ENCODE peak calls at places on chromosomes 2 and 18, in five cellular contexts. U is K562, Z is H1, M is GM12878, A is HepG2. D is an unnamed sample. For H3K36me3, the result is how much of the 10 kb centered on the place peaks cover.

GRCh38 chr2:70089220-70089945 is 2.1 kb downstream of the PCBP1 start:
- DNase-seq in M (no peak), A (peak), Z (no peak), U (peak), D (peak)

GRCh38 chr2:238493880-238494572 is 67.3 kb downstream of the ASB1 start:
- DNase-seq in M (no peak), U (no peak), A (no peak), Z (no peak), D (no peak)

GRCh38 chr18:79609841-79610281 is 69.7 kb upstream of the CTDP1 start:
- DNase-seq in U (no peak), M (no peak), A (no peak), Z (no peak), D (no peak)

GRCh38 chr2:133812826-133813617 is 244.8 kb upstream of the NCKAP5 start:
- DNase-seq in Z (no peak), U (no peak), M (no peak), A (no peak), D (no peak)

GRCh38 chr2:40034198-40034597 is 255.1 kb upstream of the THUMPD2 start:
- DNase-seq in U (no peak), A (no peak), Z (no peak), M (no peak), D (no peak)

GRCh38 chr2:47486858-47487497 is 84.0 kb downstream of the MSH2 start:
- DNase-seq in U (no peak), M (peak), A (no peak), Z (no peak), D (no peak)

GRCh38 chr18:45386256-45386655 is 229.0 kb upstream of the SLC14A2 start:
- DNase-seq in U (peak), M (no peak), A (peak), Z (peak), D (peak)

GRCh38 chr2:219553463-219553862 is 9.6 kb downstream of the TMEM198 start:
- DNase-seq in M (no peak), A (no peak), U (no peak), Z (no peak), D (no peak)

GRCh38 chr2:176098366-176099158 is 1.0 kb upstream of the HOXD12 start:
- DNase-seq in Z (no peak), M (no peak), U (no peak), A (no peak), D (peak)

GRCh38 chr2:47904903-47905453 is 1.3 kb downstream of the FBXO11 start:
- DNase-seq in U (peak), A (peak), M (no peak), Z (no peak), D (peak)

GRCh38 chr2:146262606-146263005 is 1582.2 kb upstream of the ACVR2A start:
- DNase-seq in A (no peak), U (no peak), M (no peak), Z (no peak), D (no peak)

GRCh38 chr2:52934354-52934898 is 833.2 kb upstream of the CHAC2 start:
- DNase-seq in A (peak), U (no peak), M (peak), Z (no peak), D (no peak)

GRCh38 chr2:171810409-171810993 is 83.5 kb downstream of the SLC25A12 start:
- DNase-seq in Z (no peak), A (no peak), U (no peak), M (no peak), D (no peak)

GRCh38 chr18:68723539-68723938 is 8.6 kb upstream of the TMX3 start:
- DNase-seq in Z (no peak), A (no peak), M (no peak), U (no peak), D (no peak)

GRCh38 chr18:77105021-77105420 is 27.6 kb downstream of the MBP start:
- DNase-seq in A (no peak), Z (no peak), U (no peak), M (no peak), D (no peak)

GRCh38 chr2:222302178-222303018 is 3.6 kb upstream of the PAX3 start:
- DNase-seq in M (no peak), Z (no peak), U (no peak), A (no peak), D (peak)

GRCh38 chr2:46779447-46779941 is 136.1 kb downstream of the MCFD2 start:
- DNase-seq in M (no peak), A (no peak), U (no peak), Z (no peak), D (no peak)

GRCh38 chr2:213057977-213058376 is 93.4 kb downstream of the IKZF2 start:
- DNase-seq in Z (no peak), A (no peak), U (no peak), M (no peak), D (no peak)

GRCh38 chr2:128374711-128375413 is 56.2 kb upstream of the HS6ST1 start:
- DNase-seq in Z (no peak), A (no peak), M (no peak), U (no peak), D (no peak)

GRCh38 chr2:11396690-11396985 is 52.2 kb upstream of the ROCK2 start:
- DNase-seq in A (no peak), U (no peak), Z (no peak), M (no peak), D (no peak)

GRCh38 chr2:149331023-149331400 is 625 bp downstream of the LYPD6 start:
- DNase-seq in A (no peak), M (no peak), Z (no peak), U (no peak), D (peak)

GRCh38 chr18:28032177-28032576 is 144.8 kb downstream of the CDH2 start:
- DNase-seq in A (no peak), M (no peak), U (no peak), Z (no peak), D (no peak)

GRCh38 chr18:28030458-28030857 is 146.5 kb downstream of the CDH2 start:
- DNase-seq in U (no peak), A (no peak), M (no peak), Z (no peak), D (no peak)

GRCh38 chr18:28039078-28039477 is 137.9 kb downstream of the CDH2 start:
- DNase-seq in A (no peak), U (no peak), Z (no peak), M (no peak), D (no peak)

GRCh38 chr18:28036481-28036880 is 140.4 kb downstream of the CDH2 start:
- DNase-seq in U (no peak), M (no peak), A (no peak), Z (no peak), D (no peak)

GRCh38 chr18:28034567-28034966 is 142.4 kb downstream of the CDH2 start:
- DNase-seq in Z (no peak), U (no peak), M (no peak), A (no peak), D (no peak)
- H3K36me3 ChIP-seq in Z (under half), U (under half), M (under half), A (under half), D (under half)

DNA sequence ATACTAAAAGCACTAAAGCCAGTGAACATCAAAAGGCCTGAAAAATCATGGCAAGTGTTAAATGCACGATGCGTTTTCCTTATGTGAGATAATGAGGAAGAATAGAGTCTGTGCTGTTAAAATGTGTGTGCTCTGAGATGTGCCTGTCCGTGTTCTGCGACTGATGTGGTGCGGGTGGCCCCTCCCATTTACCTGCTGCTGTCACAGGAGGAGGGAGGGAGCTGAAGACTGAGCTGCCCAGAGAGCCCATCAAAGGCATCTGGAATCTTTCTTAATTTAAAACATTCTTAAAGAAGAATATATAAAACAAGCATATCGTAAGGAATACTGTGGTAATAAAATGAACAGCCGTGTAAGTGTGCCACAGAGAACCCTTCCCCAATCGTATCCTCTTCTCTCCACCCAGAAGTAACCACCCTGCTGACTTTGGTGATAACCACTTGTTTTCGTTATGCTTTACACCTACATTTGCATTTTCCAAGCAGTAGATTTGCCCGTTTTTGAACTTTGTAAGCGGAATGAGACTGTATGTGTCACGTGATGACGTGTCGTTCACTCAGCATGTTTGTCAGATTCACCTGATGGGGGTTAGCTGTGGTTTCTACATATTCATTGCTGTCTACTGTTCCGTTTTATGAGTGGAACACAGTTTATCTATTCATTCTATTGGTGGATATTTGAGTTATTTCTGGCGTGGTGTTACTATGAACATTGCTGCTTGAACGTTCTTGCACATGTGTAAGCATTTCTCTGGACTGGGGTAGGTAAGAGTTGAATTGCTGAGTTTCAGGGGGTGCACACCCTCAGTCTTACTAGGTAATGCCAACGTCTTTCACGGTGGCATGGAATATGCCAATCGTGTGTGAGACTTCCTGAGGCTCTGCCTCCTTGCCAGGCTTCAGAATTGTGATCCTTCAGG is 56.7 kb upstream of the TXNDC2 start:
- DNase-seq in M (no peak), A (no peak), U (peak), Z (no peak), D (no peak)
- H3K4me2 ChIP-seq in M (no peak), A (no peak), U (peak), Z (no peak), D (no peak)

DNA sequence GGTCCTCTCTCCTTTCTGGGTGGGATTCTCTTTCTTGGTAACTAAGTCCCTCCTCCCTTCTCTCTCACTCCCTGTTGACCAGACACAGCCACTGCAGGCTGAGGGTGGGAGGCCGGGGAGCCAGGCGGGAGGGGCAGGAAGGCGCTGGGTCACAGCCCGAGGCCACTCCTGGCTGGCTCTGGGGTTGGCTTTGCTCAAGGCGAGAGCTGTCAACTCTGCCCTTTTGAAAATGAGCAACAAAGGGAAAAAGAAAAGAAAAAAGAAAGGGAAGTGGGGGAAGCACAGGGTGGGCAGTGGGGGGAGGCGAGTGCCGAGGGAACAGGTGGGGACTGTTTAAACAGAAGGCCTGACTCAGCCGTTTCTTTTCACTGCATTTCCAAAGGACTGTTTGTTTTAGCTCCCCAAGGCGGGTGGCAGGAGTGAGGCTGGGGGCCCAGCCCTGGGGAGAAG is 70.5 kb upstream of the IGFBP5 start:
- DNase-seq in U (peak), A (peak), M (no peak), Z (peak), D (peak)
- TF ChIP-seq CREB1 in U (no peak), A (no peak), M (no peak), Z (no peak), D (no peak)

GRCh38 chr2:85838641-85839040 is 50.1 kb downstream of the ST3GAL5 start:
- DNase-seq in A (no peak), M (no peak), Z (no peak), U (no peak), D (no peak)

GRCh38 chr2:85830645-85831044 is 58.1 kb downstream of the ST3GAL5 start:
- DNase-seq in A (no peak), M (no peak), Z (no peak), U (no peak), D (no peak)

GRCh38 chr2:85831735-85832134 is 57.1 kb downstream of the ST3GAL5 start:
- DNase-seq in Z (no peak), M (no peak), U (no peak), A (no peak), D (no peak)

GRCh38 chr2:85838181-85838580 is 50.6 kb downstream of the ST3GAL5 start:
- DNase-seq in Z (no peak), M (no peak), U (no peak), A (no peak), D (peak)

GRCh38 chr2:85834456-85834855 is 54.3 kb downstream of the ST3GAL5 start:
- DNase-seq in Z (no peak), A (no peak), U (no peak), M (no peak), D (no peak)
- H3K36me3 ChIP-seq in Z (under half), A (under half), U (under half), M (under half), D (under half)

D was measured in GM23338.